ENCODE peak calls at places on chromosomes 13 and 19, in seven cellular contexts. B is BJ, X is mucosa of descending colon, I is fibroblast of lung, E is transverse colon, O is HepG2, Y is cardiac fibroblast. S is an unnamed sample.
A peak's percentile ranks its signal among the peaks of the same experiment; 100 is the strongest.

GRCh38 chr13:51331354-51331861 is 8.1 kb upstream of the SERPINE3 start:
- DNase-seq in B (no peak), X (no peak), I (no peak), E (no peak), O (no peak), Y (no peak), S (no peak)

GRCh38 chr19:31300406-31300805 is 48.8 kb downstream of the TSHZ3 start:
- DNase-seq in B (no peak), X (no peak), I (no peak), E (no peak), O (no peak), Y (no peak), S (no peak)

GRCh38 chr19:31658993-31659896 is 310.0 kb upstream of the TSHZ3 start:
- DNase-seq in B (no peak), X (no peak), I (no peak), E (no peak), O (no peak), Y (no peak), S (no peak)

GRCh38 chr19:38190061-38190460 is 34.0 kb downstream of the DPF1 start:
- DNase-seq in B (no peak), X (no peak), I (no peak), E (no peak), O (no peak), Y (no peak), S (no peak)

GRCh38 chr19:45144431-45145269 is 16.1 kb downstream of the NKPD1 start:
- DNase-seq in B (no peak), X (no peak), I (no peak), E (no peak), O (no peak), Y (no peak), S (no peak)

GRCh38 chr19:2239771-2240770 is 3.4 kb downstream of the SF3A2 start:
- DNase-seq in B (no peak), X (no peak), I (peak; percentile 65), E (no peak), O (no peak), Y (peak; percentile 61), S (no peak)

GRCh38 chr13:25468330-25469178 is 96.8 kb downstream of the ATP8A2 start:
- DNase-seq in B (no peak), X (no peak), I (peak; percentile 54), E (no peak), O (no peak), Y (no peak), S (no peak)

GRCh38 chr19:51607077-51607476 is 23.1 kb downstream of the SIGLEC5 start:
- DNase-seq in B (no peak), X (no peak), I (no peak), E (peak; percentile 66), O (no peak), Y (no peak), S (no peak)

GRCh38 chr19:923551-924211 is 2.2 kb upstream of the ARID3A start:
- DNase-seq in B (no peak), X (no peak), I (no peak), E (no peak), O (no peak), Y (no peak), S (no peak)

GRCh38 chr19:48856921-48857320 is 11.5 kb downstream of the PLEKHA4 start:
- DNase-seq in B (no peak), X (no peak), I (peak; percentile 45), E (no peak), O (no peak), Y (no peak), S (no peak)

GRCh38 chr13:42968906-42969305 is 23.1 kb downstream of the EPSTI1 start:
- DNase-seq in B (no peak), X (peak; percentile 89), I (no peak), E (peak; percentile 88), O (no peak), Y (no peak), S (peak; percentile 71)

GRCh38 chr19:6930190-6930589 is 42.8 kb downstream of the ADGRE1 start:
- DNase-seq in B (no peak), X (no peak), I (no peak), E (no peak), O (no peak), Y (no peak), S (no peak)

GRCh38 chr13:93227280-93227905 is 786 bp downstream of the GPC6 start:
- DNase-seq in B (no peak), X (no peak), I (peak; percentile 64), E (peak; percentile 11), O (peak; percentile 28), Y (peak; percentile 67), S (no peak)

GRCh38 chr13:93230466-93230865 is 3.9 kb downstream of the GPC6 start:
- DNase-seq in B (no peak), X (no peak), I (peak; percentile 94), E (no peak), O (peak; percentile 55), Y (peak; percentile 83), S (no peak)

GRCh38 chr13:93226623-93227279 is at the start of gene GPC6:
- DNase-seq in B (no peak), X (no peak), I (peak; percentile 98), E (peak; percentile 18), O (peak; percentile 79), Y (peak; percentile 96), S (no peak)

GRCh38 chr13:93226065-93226622 is 463 bp upstream of the GPC6 start:
- DNase-seq in B (no peak), X (no peak), I (no peak), E (no peak), O (peak; percentile 52), Y (no peak), S (no peak)

GRCh38 chr13:93227906-93228801 is 1.5 kb downstream of the GPC6 start:
- DNase-seq in B (no peak), X (no peak), I (peak; percentile 89), E (peak; percentile 32), O (peak; percentile 80), Y (peak; percentile 93), S (no peak)
- TF ChIP-seq CTCF in B (peak; percentile 77), X (no peak), I (peak; percentile 67), E (peak; percentile 45), O (peak; percentile 62), Y (peak; percentile 42), S (no peak)

GRCh38 chr13:110107568-110108347 is 199.2 kb downstream of the COL4A1 start:
- DNase-seq in B (no peak), X (no peak), I (no peak), E (no peak), O (no peak), Y (no peak), S (no peak)
- TF ChIP-seq CTCF in B (peak; percentile 15), X (no peak), I (no peak), E (no peak), O (no peak), Y (peak; percentile 13), S (no peak)

GRCh38 chr13:92896842-92897241 is 329.8 kb upstream of the GPC6 start:
- DNase-seq in B (no peak), X (no peak), I (peak; percentile 40), E (no peak), O (peak; percentile 37), Y (peak; percentile 57), S (no peak)
- TF ChIP-seq CTCF in B (no peak), X (no peak), I (no peak), E (no peak), O (peak; percentile 58), Y (no peak), S (no peak)

GRCh38 chr19:3969435-3970312 is 1.2 kb downstream of the DAPK3 start:
- DNase-seq in B (no peak), X (no peak), I (peak; percentile 91), E (no peak), O (peak; percentile 54), Y (peak; percentile 79), S (peak; percentile 38)
- TF ChIP-seq CTCF in B (peak; percentile 32), X (no peak), I (peak; percentile 22), E (no peak), O (peak; percentile 29), Y (peak; percentile 40), S (no peak)

GRCh38 chr19:35155981-35156672 is 1.6 kb downstream of the FXYD5 start:
- DNase-seq in B (no peak), X (no peak), I (no peak), E (no peak), O (no peak), Y (no peak), S (no peak)

GRCh38 chr19:35154535-35155406 is at the start of gene FXYD5:
- DNase-seq in B (no peak), X (peak; percentile 88), I (peak; percentile 81), E (peak; percentile 77), O (no peak), Y (peak; percentile 86), S (peak; percentile 83)

GRCh38 chr19:35151273-35152065 is 3.1 kb upstream of the FXYD5 start:
- DNase-seq in B (no peak), X (no peak), I (no peak), E (no peak), O (no peak), Y (no peak), S (no peak)

GRCh38 chr19:35155441-35155840 is 906 bp downstream of the FXYD5 start:
- DNase-seq in B (no peak), X (peak; percentile 67), I (no peak), E (no peak), O (no peak), Y (no peak), S (no peak)

DNA sequence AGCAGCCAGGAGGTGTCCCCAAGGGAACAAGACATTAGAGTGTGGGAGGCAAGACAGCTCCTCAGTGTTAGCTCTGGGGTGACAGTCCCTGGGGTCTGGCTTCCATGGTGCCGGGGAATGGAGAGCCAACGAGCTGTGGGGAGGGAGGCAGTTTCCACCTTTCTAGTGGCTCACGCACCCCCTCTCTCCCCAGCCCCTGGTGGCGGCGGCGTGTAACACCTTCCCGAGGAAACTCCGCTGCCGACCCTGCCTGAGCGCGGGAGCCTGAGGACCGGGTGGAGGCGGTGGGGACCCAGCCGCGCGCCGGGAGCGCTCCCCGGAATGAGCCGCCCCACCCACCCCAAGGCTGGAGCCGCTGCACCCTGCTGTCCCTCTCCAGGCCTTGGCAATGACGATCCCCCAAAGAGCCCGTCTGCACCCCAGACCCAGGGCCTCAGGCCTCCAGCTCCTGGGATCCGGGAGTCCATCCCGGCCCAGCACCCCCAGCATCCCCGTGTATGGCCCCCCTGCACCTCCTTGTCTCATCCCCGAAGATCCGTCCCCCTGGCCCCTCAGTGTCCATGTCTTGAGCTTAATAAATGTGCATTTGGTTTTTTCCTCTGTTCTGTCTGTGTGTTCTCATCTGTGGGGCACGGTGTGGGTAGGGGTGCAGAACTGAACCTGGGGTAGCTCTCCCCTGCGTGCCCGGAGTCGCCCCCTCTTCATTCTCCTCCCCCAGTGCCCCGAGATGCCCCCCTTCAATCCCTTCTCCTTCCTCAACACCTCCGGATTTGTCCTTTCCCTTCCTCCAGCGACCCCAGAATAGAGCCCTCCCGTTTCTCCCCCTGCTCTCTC is 617 bp upstream of the FXYD5 start:
- DNase-seq in B (no peak), X (peak; percentile 71), I (peak; percentile 33), E (peak; percentile 56), O (no peak), Y (peak; percentile 34), S (peak; percentile 88)
- TF ChIP-seq CTCF in B (peak; percentile 78), X (no peak), I (peak; percentile 61), E (peak; percentile 47), O (peak; percentile 56), Y (peak; percentile 70), S (peak; percentile 87)

DNA sequence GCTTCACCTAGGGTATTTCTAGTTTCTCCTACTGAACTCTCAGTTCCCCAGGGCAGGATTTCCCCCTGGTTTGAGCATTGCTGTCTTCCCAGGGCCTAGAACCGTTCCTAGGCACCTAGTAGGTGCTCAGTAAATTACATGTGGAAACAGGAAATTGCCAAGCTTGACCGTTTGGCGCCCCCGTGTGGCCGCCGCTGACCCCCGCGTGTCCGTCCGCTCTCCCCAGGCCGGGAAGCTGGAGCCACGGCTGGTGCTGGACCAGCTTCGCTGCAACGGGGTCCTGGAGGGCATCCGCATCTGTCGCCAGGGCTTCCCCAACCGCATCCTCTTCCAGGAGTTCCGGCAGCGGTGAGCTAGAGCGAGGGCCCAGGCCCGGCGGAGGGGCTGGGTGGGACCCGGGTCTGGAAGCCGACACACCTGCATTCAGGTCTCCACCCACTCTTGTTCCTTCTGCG is 55.5 kb downstream of the MYH14 start:
- DNase-seq in B (no peak), X (no peak), I (no peak), E (peak; percentile 24), O (no peak), Y (no peak), S (peak; percentile 70)
- TF ChIP-seq CTCF in B (peak; percentile 10), X (peak; percentile 28), I (peak; percentile 3), E (peak; percentile 17), O (peak; percentile 86), Y (peak; percentile 45), S (peak; percentile 82)